ENCODE peak calls at places on chromosomes 11 and 22, in ten cellular contexts. X is HFF-Myc; S is cardiac fibroblast; N is CD8-positive, alpha-beta T cell; O is AG04450; U is AG04449; R is fibroblast of the aortic adventitia; D is adrenal gland; H is uterus; M is astrocyte of the cerebellum. C is an unnamed sample.

GRCh38 chr11:12009617-12010321 is 1.3 kb upstream of the DKK3 start:
- DNase-seq in O (no peak), H (no peak), M (no peak), N (no peak), S (no peak), U (no peak), R (no peak), D (no peak), X (no peak), C (no peak)

GRCh38 chr22:46150615-46151423 is 493 bp downstream of the PPARA start:
- DNase-seq in S (peak), N (peak), O (no peak), H (peak), D (peak), X (no peak), M (no peak), R (no peak), U (no peak), C (peak)

GRCh38 chr11:64998690-64999431 is 2.1 kb upstream of the BATF2 start:
- DNase-seq in X (no peak), D (no peak), O (no peak), H (no peak), N (no peak), R (no peak), M (no peak), S (no peak), U (no peak), C (no peak)

GRCh38 chr11:118027694-118028093 is 41.5 kb downstream of the IL10RA start:
- DNase-seq in X (no peak), M (no peak), U (no peak), R (no peak), N (no peak), H (no peak), S (no peak), D (no peak), O (no peak), C (no peak)

GRCh38 chr11:118715837-118716260 is 36.4 kb upstream of the TREH start:
- DNase-seq in D (peak), M (no peak), N (no peak), O (no peak), U (no peak), X (no peak), H (no peak), R (peak), S (peak), C (no peak)

GRCh38 chr11:70826541-70826943 is 425.8 kb downstream of the SHANK2 start:
- DNase-seq in D (peak), O (no peak), R (no peak), U (no peak), N (no peak), H (no peak), M (no peak), S (peak), X (no peak), C (no peak)

GRCh38 chr11:86167499-86168161 is 76.9 kb upstream of the EED start:
- DNase-seq in S (peak), O (no peak), X (no peak), R (peak), D (no peak), U (no peak), M (no peak), N (no peak), H (no peak), C (no peak)

GRCh38 chr11:108221981-108222685 is at the start of gene NPAT:
- DNase-seq in H (no peak), O (no peak), R (no peak), X (no peak), S (no peak), N (peak), U (no peak), M (no peak), D (no peak), C (no peak)

GRCh38 chr11:67488155-67488480 is 5.3 kb downstream of the AIP start:
- DNase-seq in U (no peak), R (no peak), S (no peak), H (no peak), X (no peak), O (no peak), D (no peak), M (no peak), N (no peak), C (no peak)

GRCh38 chr11:4186464-4187054 is 92.0 kb downstream of the RRM1 start:
- DNase-seq in M (no peak), R (no peak), U (no peak), O (no peak), X (no peak), S (no peak), D (no peak), N (no peak), H (no peak), C (no peak)

DNA sequence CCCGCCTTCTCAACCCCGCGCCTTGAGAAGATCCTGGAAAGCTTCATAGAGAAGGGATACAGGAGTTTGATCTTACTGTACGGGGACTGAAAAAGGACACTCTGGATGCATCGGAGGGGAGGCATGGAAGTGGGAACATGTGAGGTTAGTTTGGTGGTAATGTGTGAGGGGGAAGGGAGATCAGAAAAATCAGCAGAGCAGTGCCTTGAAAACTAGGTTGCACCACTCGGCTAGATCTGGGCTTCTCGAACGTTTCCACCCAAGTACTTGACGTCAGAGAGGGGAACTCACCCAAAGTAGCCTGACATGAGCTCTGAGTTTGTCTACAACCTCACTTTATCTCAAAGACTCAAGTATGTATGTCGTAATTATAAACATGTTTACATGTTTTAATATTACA is 14.5 kb downstream of the USP35 start:
- DNase-seq in N (peak), H (no peak), X (no peak), M (no peak), D (peak), U (no peak), O (no peak), R (no peak), S (no peak), C (no peak)
- H3K4me3 ChIP-seq in N (peak), H (no peak), X (no peak), M (no peak), D (no peak), U (no peak), O (no peak), R (no peak), S (no peak), C (no peak)

GRCh38 chr22:33302049-33302545 is 243.9 kb upstream of the SYN3 start:
- DNase-seq in O (peak), U (no peak), D (peak), X (peak), R (peak), S (peak), H (peak), M (peak), N (peak), C (peak)
- H3K4me3 ChIP-seq in O (no peak), U (no peak), D (no peak), X (no peak), R (no peak), S (no peak), H (no peak), M (no peak), N (no peak), C (no peak)

GRCh38 chr22:19798320-19798665 is 37.7 kb downstream of the TBX1 start:
- DNase-seq in X (no peak), M (no peak), S (no peak), U (no peak), D (no peak), O (no peak), N (no peak), H (no peak), R (no peak), C (no peak)

GRCh38 chr22:19798825-19799224 is 38.2 kb downstream of the TBX1 start:
- DNase-seq in U (no peak), S (no peak), N (no peak), X (no peak), D (no peak), O (no peak), R (no peak), M (no peak), H (no peak), C (no peak)

GRCh38 chr22:19796169-19796568 is 35.6 kb downstream of the TBX1 start:
- DNase-seq in O (no peak), N (no peak), U (no peak), S (no peak), M (no peak), X (no peak), D (no peak), H (no peak), R (no peak), C (no peak)

GRCh38 chr22:19797086-19797485 is 36.5 kb downstream of the TBX1 start:
- DNase-seq in X (no peak), M (no peak), S (no peak), O (no peak), H (no peak), D (no peak), N (no peak), R (no peak), U (no peak), C (no peak)

DNA sequence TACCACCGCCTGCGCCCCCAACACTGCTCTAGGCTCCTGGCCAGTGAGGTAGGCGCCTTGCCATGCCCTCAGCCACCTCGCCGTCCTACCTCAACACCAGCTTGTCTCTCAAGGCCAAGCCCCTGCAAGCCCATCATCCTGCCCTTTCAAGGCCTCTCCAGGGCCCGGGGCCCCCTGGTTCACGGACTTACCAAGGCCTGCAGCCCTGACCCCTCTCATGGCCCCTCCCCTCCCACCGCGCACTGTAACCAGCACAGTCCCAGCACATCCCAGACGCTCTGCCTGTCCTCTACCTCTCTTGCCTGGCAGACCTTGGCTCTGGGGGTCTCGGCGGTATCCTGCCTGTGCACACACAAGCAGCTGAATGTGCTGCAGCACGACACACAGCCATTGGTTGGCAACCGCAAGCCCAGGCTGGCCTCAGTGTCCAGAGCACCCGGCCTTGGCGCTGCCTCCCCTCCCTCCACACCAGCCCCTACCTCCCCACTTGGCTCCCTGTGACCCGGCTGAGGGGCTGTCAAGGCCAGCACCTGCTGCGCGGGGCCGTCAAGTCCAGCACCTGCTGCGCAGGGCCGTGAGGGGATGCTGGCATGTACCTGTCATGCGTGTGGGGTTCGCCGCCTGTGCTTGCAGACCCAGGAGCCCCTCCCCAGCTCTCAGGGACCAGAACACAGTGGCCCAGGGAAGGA is 37.2 kb downstream of the TBX1 start:
- DNase-seq in U (no peak), S (no peak), D (no peak), N (no peak), O (no peak), R (no peak), H (no peak), X (no peak), M (no peak), C (no peak)
- H3K4me3 ChIP-seq in U (no peak), S (no peak), D (no peak), N (no peak), O (no peak), R (no peak), H (no peak), X (no peak), M (no peak), C (no peak)

GRCh38 chr11:123357990-123358827 is 71.9 kb upstream of the GRAMD1B start:
- DNase-seq in S (peak), R (peak), O (no peak), U (no peak), D (peak), M (no peak), N (no peak), X (no peak), H (no peak), C (peak)
- H3K4me3 ChIP-seq in S (peak), R (peak), O (peak), U (peak), D (no peak), M (peak), N (peak), X (peak), H (peak), C (no peak)

GRCh38 chr11:72069787-72070251 is 10.5 kb downstream of the NUMA1 start:
- DNase-seq in M (peak), X (peak), N (no peak), U (no peak), D (peak), R (peak), H (peak), O (peak), S (peak), C (peak)

GRCh38 chr11:72067676-72068075 is 12.7 kb downstream of the NUMA1 start:
- DNase-seq in N (no peak), S (no peak), R (no peak), U (no peak), D (no peak), H (no peak), X (no peak), M (no peak), O (no peak), C (no peak)

GRCh38 chr11:72067266-72067665 is 13.1 kb downstream of the NUMA1 start:
- DNase-seq in N (no peak), X (no peak), S (no peak), H (no peak), R (no peak), O (no peak), M (no peak), U (no peak), D (no peak), C (no peak)

GRCh38 chr11:72070486-72070885 is 9.9 kb downstream of the NUMA1 start:
- DNase-seq in M (no peak), R (no peak), X (no peak), O (no peak), N (no peak), U (no peak), D (no peak), H (no peak), S (no peak), C (no peak)

GRCh38 chr11:72069200-72069599 is 11.1 kb downstream of the NUMA1 start:
- DNase-seq in S (no peak), U (no peak), M (no peak), O (no peak), X (no peak), H (no peak), R (no peak), N (no peak), D (no peak), C (no peak)
- H3K4me3 ChIP-seq in S (peak), U (peak), M (peak), O (peak), X (no peak), H (no peak), R (peak), N (no peak), D (no peak), C (no peak)

DNA sequence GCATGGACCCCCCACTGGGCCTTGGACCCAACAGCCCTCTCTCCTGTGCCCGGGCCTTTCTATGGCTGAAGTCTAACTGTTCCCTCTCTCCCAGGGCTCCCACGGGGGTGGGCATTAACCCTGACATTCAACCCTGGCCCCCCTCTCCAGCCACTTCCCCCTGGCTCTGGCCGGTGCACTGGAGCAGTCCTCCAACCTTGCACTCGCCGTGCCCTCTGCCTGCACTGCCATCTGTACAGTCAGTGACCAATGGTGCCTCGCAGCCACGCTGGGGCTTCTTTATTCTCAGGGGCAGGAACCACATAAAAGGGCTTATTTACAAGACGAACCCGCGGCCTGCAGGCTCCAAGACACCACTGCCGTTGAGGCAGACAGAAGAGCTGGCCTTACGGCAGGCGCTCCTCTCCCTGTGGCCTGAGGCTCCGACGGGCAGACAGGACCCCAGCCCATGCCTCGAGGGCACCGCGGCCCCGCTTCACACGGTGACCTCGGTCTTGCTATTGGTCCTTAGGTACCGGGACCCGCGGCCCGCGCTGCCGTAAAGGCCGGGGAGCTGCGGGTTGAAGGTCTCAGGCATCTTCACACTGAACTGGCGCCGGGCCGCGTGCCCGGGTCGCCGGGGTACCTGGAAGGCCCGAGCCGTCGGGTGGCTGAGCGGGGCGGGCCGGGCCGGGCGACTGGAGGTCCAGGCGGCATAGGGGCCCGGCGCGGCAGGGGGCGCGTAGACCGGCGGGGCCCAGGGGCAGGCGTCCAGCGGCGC is 5.4 kb downstream of the SHISA8 start:
- DNase-seq in R (no peak), M (no peak), D (peak), H (no peak), N (no peak), X (no peak), O (no peak), U (no peak), S (no peak), C (no peak)
- H3K4me3 ChIP-seq in R (no peak), M (no peak), D (no peak), H (no peak), N (no peak), X (no peak), O (no peak), U (no peak), S (no peak), C (peak)